ENCODE peak calls at places on chromosomes 4 and X, in nine cellular contexts. One of them, this sample, is unnamed.

GRCh38 chr4:32488690-32489089 is 1768.5 kb downstream of the PCDH7 start:
- DNase-seq in H7: no peak
- DNase-seq in GM23248: peak; percentile 3
- DNase-seq in CD8-positive, alpha-beta T cell: no peak
- DNase-seq in HAP-1: no peak
- DNase-seq in PC-9: no peak
- DNase-seq in activated CD4-positive, alpha-beta T cell treated with anti-CD3 and anti-CD28 coated beads for 24 hours: no peak
- DNase-seq in choroid plexus epithelial cell: peak; percentile 73
- DNase-seq in ACHN: no peak
- DNase-seq in this sample: no peak

GRCh38 chr4:1727117-1728031 is 6.1 kb downstream of the TACC3 start:
- DNase-seq in GM23248: peak; percentile 69
- DNase-seq in choroid plexus epithelial cell: peak; percentile 81
- DNase-seq in CD8-positive, alpha-beta T cell: no peak
- DNase-seq in ACHN: peak; percentile 89
- DNase-seq in HAP-1: no peak
- DNase-seq in H7: peak; percentile 21
- DNase-seq in activated CD4-positive, alpha-beta T cell treated with anti-CD3 and anti-CD28 coated beads for 24 hours: no peak
- DNase-seq in PC-9: peak; percentile 99
- DNase-seq in this sample: no peak

GRCh38 chr4:170386511-170386910 is 296.8 kb upstream of the AADAT start:
- DNase-seq in PC-9: no peak
- DNase-seq in activated CD4-positive, alpha-beta T cell treated with anti-CD3 and anti-CD28 coated beads for 24 hours: no peak
- DNase-seq in choroid plexus epithelial cell: no peak
- DNase-seq in CD8-positive, alpha-beta T cell: no peak
- DNase-seq in HAP-1: no peak
- DNase-seq in ACHN: no peak
- DNase-seq in H7: no peak
- DNase-seq in GM23248: peak; percentile 8
- DNase-seq in this sample: no peak

GRCh38 chr4:37427193-37427592 is 182.7 kb downstream of the NWD2 start:
- DNase-seq in CD8-positive, alpha-beta T cell: no peak
- DNase-seq in HAP-1: no peak
- DNase-seq in H7: no peak
- DNase-seq in ACHN: no peak
- DNase-seq in choroid plexus epithelial cell: no peak
- DNase-seq in GM23248: no peak
- DNase-seq in PC-9: no peak
- DNase-seq in activated CD4-positive, alpha-beta T cell treated with anti-CD3 and anti-CD28 coated beads for 24 hours: no peak
- DNase-seq in this sample: no peak

GRCh38 chr4:103400405-103400804 is 202.3 kb upstream of the CENPE start:
- DNase-seq in ACHN: no peak
- DNase-seq in GM23248: peak; percentile 3
- DNase-seq in HAP-1: no peak
- DNase-seq in choroid plexus epithelial cell: peak; percentile 14
- DNase-seq in CD8-positive, alpha-beta T cell: no peak
- DNase-seq in PC-9: no peak
- DNase-seq in activated CD4-positive, alpha-beta T cell treated with anti-CD3 and anti-CD28 coated beads for 24 hours: no peak
- DNase-seq in H7: no peak
- DNase-seq in this sample: no peak

GRCh38 chr4:17284323-17285175 is 227.3 kb downstream of the QDPR start:
- DNase-seq in ACHN: no peak
- DNase-seq in choroid plexus epithelial cell: no peak
- DNase-seq in GM23248: peak; percentile 5
- DNase-seq in activated CD4-positive, alpha-beta T cell treated with anti-CD3 and anti-CD28 coated beads for 24 hours: no peak
- DNase-seq in PC-9: no peak
- DNase-seq in CD8-positive, alpha-beta T cell: no peak
- DNase-seq in HAP-1: no peak
- DNase-seq in H7: no peak
- DNase-seq in this sample: no peak

GRCh38 chr4:117455088-117455487 is 369.7 kb upstream of the TRAM1L1 start:
- DNase-seq in choroid plexus epithelial cell: no peak
- DNase-seq in PC-9: no peak
- DNase-seq in activated CD4-positive, alpha-beta T cell treated with anti-CD3 and anti-CD28 coated beads for 24 hours: no peak
- DNase-seq in HAP-1: no peak
- DNase-seq in CD8-positive, alpha-beta T cell: no peak
- DNase-seq in GM23248: no peak
- DNase-seq in H7: no peak
- DNase-seq in ACHN: no peak
- DNase-seq in this sample: no peak

GRCh38 chrX:10591363-10592036 is 28.9 kb downstream of the MID1 start:
- DNase-seq in CD8-positive, alpha-beta T cell: no peak
- DNase-seq in activated CD4-positive, alpha-beta T cell treated with anti-CD3 and anti-CD28 coated beads for 24 hours: no peak
- DNase-seq in PC-9: no peak
- DNase-seq in ACHN: no peak
- DNase-seq in H7: peak; percentile 41
- DNase-seq in GM23248: peak; percentile 17
- DNase-seq in HAP-1: no peak
- DNase-seq in choroid plexus epithelial cell: no peak
- DNase-seq in this sample: no peak

GRCh38 chrX:150234126-150234525 is 129.0 kb upstream of the MAMLD1 start:
- DNase-seq in CD8-positive, alpha-beta T cell: no peak
- DNase-seq in HAP-1: no peak
- DNase-seq in ACHN: no peak
- DNase-seq in PC-9: no peak
- DNase-seq in choroid plexus epithelial cell: peak; percentile 34
- DNase-seq in activated CD4-positive, alpha-beta T cell treated with anti-CD3 and anti-CD28 coated beads for 24 hours: no peak
- DNase-seq in H7: no peak
- DNase-seq in GM23248: no peak
- DNase-seq in this sample: no peak

GRCh38 chrX:44975666-44976263 is 102.8 kb downstream of the KDM6A start:
- DNase-seq in GM23248: peak; percentile 19
- DNase-seq in PC-9: no peak
- DNase-seq in choroid plexus epithelial cell: no peak
- DNase-seq in HAP-1: no peak
- DNase-seq in H7: no peak
- DNase-seq in CD8-positive, alpha-beta T cell: no peak
- DNase-seq in ACHN: no peak
- DNase-seq in activated CD4-positive, alpha-beta T cell treated with anti-CD3 and anti-CD28 coated beads for 24 hours: no peak
- DNase-seq in this sample: no peak

GRCh38 chr4:1242506-1243450 is 6.2 kb downstream of the CTBP1 start:
- DNase-seq in activated CD4-positive, alpha-beta T cell treated with anti-CD3 and anti-CD28 coated beads for 24 hours: no peak
- DNase-seq in H7: peak; percentile 58
- DNase-seq in CD8-positive, alpha-beta T cell: no peak
- DNase-seq in ACHN: no peak
- DNase-seq in HAP-1: no peak
- DNase-seq in GM23248: no peak
- DNase-seq in PC-9: no peak
- DNase-seq in choroid plexus epithelial cell: no peak
- DNase-seq in this sample: no peak

GRCh38 chrX:119853449-119853848 is 686 bp upstream of the UPF3B start:
- DNase-seq in PC-9: no peak
- DNase-seq in HAP-1: no peak
- DNase-seq in GM23248: peak; percentile 34
- DNase-seq in H7: no peak
- DNase-seq in ACHN: peak; percentile 11
- DNase-seq in choroid plexus epithelial cell: peak; percentile 6
- DNase-seq in CD8-positive, alpha-beta T cell: no peak
- DNase-seq in activated CD4-positive, alpha-beta T cell treated with anti-CD3 and anti-CD28 coated beads for 24 hours: no peak
- DNase-seq in this sample: no peak

GRCh38 chrX:154351183-154352011 is 23.0 kb downstream of the FLNA start:
- DNase-seq in choroid plexus epithelial cell: no peak
- DNase-seq in activated CD4-positive, alpha-beta T cell treated with anti-CD3 and anti-CD28 coated beads for 24 hours: no peak
- DNase-seq in PC-9: no peak
- DNase-seq in ACHN: no peak
- DNase-seq in HAP-1: no peak
- DNase-seq in GM23248: no peak
- DNase-seq in H7: peak; percentile 52
- DNase-seq in CD8-positive, alpha-beta T cell: peak; percentile 34
- DNase-seq in this sample: no peak

GRCh38 chr4:163556650-163557391 is 62.3 kb downstream of the TMA16 start:
- DNase-seq in activated CD4-positive, alpha-beta T cell treated with anti-CD3 and anti-CD28 coated beads for 24 hours: no peak
- DNase-seq in choroid plexus epithelial cell: no peak
- DNase-seq in HAP-1: no peak
- DNase-seq in CD8-positive, alpha-beta T cell: no peak
- DNase-seq in H7: no peak
- DNase-seq in GM23248: no peak
- DNase-seq in PC-9: no peak
- DNase-seq in ACHN: no peak
- DNase-seq in this sample: no peak

GRCh38 chrX:132086717-132087116 is 41.1 kb downstream of the FRMD7 start:
- DNase-seq in activated CD4-positive, alpha-beta T cell treated with anti-CD3 and anti-CD28 coated beads for 24 hours: no peak
- DNase-seq in H7: no peak
- DNase-seq in PC-9: peak; percentile 62
- DNase-seq in choroid plexus epithelial cell: peak; percentile 13
- DNase-seq in HAP-1: no peak
- DNase-seq in ACHN: no peak
- DNase-seq in CD8-positive, alpha-beta T cell: no peak
- DNase-seq in GM23248: peak; percentile 20
- DNase-seq in this sample: no peak

GRCh38 chrX:63764946-63765345 is 20.1 kb downstream of the ARHGEF9 start:
- DNase-seq in choroid plexus epithelial cell: peak; percentile 9
- DNase-seq in CD8-positive, alpha-beta T cell: no peak
- DNase-seq in HAP-1: no peak
- DNase-seq in PC-9: peak; percentile 62
- DNase-seq in H7: no peak
- DNase-seq in GM23248: peak; percentile 54
- DNase-seq in activated CD4-positive, alpha-beta T cell treated with anti-CD3 and anti-CD28 coated beads for 24 hours: no peak
- DNase-seq in ACHN: no peak
- DNase-seq in this sample: no peak

GRCh38 chr4:11111876-11112275 is 316.8 kb downstream of the HS3ST1 start:
- DNase-seq in choroid plexus epithelial cell: no peak
- DNase-seq in ACHN: no peak
- DNase-seq in HAP-1: no peak
- DNase-seq in GM23248: no peak
- DNase-seq in PC-9: no peak
- DNase-seq in activated CD4-positive, alpha-beta T cell treated with anti-CD3 and anti-CD28 coated beads for 24 hours: no peak
- DNase-seq in CD8-positive, alpha-beta T cell: no peak
- DNase-seq in H7: no peak
- DNase-seq in this sample: no peak

GRCh38 chrX:68699960-68700746 is 52.7 kb downstream of the STARD8 start:
- DNase-seq in PC-9: no peak
- DNase-seq in CD8-positive, alpha-beta T cell: no peak
- DNase-seq in HAP-1: no peak
- DNase-seq in GM23248: peak; percentile 81
- DNase-seq in ACHN: peak; percentile 56
- DNase-seq in H7: no peak
- DNase-seq in choroid plexus epithelial cell: no peak
- DNase-seq in activated CD4-positive, alpha-beta T cell treated with anti-CD3 and anti-CD28 coated beads for 24 hours: no peak
- DNase-seq in this sample: no peak

GRCh38 chr4:119589165-119589564 is 39.4 kb downstream of the PDE5A start:
- DNase-seq in PC-9: no peak
- DNase-seq in HAP-1: no peak
- DNase-seq in choroid plexus epithelial cell: peak; percentile 60
- DNase-seq in GM23248: no peak
- DNase-seq in activated CD4-positive, alpha-beta T cell treated with anti-CD3 and anti-CD28 coated beads for 24 hours: no peak
- DNase-seq in ACHN: no peak
- DNase-seq in H7: no peak
- DNase-seq in CD8-positive, alpha-beta T cell: no peak
- DNase-seq in this sample: no peak

GRCh38 chr4:2822461-2823300 is 21.0 kb upstream of the ADD1 start:
- DNase-seq in PC-9: no peak
- DNase-seq in CD8-positive, alpha-beta T cell: no peak
- DNase-seq in choroid plexus epithelial cell: no peak
- DNase-seq in ACHN: no peak
- DNase-seq in H7: no peak
- DNase-seq in HAP-1: no peak
- DNase-seq in GM23248: no peak
- DNase-seq in activated CD4-positive, alpha-beta T cell treated with anti-CD3 and anti-CD28 coated beads for 24 hours: no peak
- DNase-seq in this sample: no peak

GRCh38 chr4:70746179-70746839 is 24.5 kb downstream of the RUFY3 start:
- DNase-seq in HAP-1: no peak
- DNase-seq in ACHN: no peak
- DNase-seq in GM23248: peak; percentile 64
- DNase-seq in choroid plexus epithelial cell: peak; percentile 88
- DNase-seq in CD8-positive, alpha-beta T cell: no peak
- DNase-seq in PC-9: no peak
- DNase-seq in H7: no peak
- DNase-seq in activated CD4-positive, alpha-beta T cell treated with anti-CD3 and anti-CD28 coated beads for 24 hours: no peak
- DNase-seq in this sample: no peak

GRCh38 chr4:158042591-158043030 is 130.2 kb downstream of the GASK1B start:
- DNase-seq in choroid plexus epithelial cell: peak; percentile 71
- DNase-seq in H7: no peak
- DNase-seq in HAP-1: no peak
- DNase-seq in GM23248: peak; percentile 68
- DNase-seq in PC-9: no peak
- DNase-seq in ACHN: no peak
- DNase-seq in activated CD4-positive, alpha-beta T cell treated with anti-CD3 and anti-CD28 coated beads for 24 hours: no peak
- DNase-seq in CD8-positive, alpha-beta T cell: no peak
- DNase-seq in this sample: no peak

GRCh38 chrX:19272452-19272851 is 71.3 kb upstream of the PDHA1 start:
- DNase-seq in H7: no peak
- DNase-seq in choroid plexus epithelial cell: peak; percentile 23
- DNase-seq in ACHN: peak; percentile 1
- DNase-seq in CD8-positive, alpha-beta T cell: no peak
- DNase-seq in GM23248: peak; percentile 6
- DNase-seq in HAP-1: no peak
- DNase-seq in activated CD4-positive, alpha-beta T cell treated with anti-CD3 and anti-CD28 coated beads for 24 hours: no peak
- DNase-seq in PC-9: no peak
- DNase-seq in this sample: no peak

GRCh38 chr4:43331226-43332078 is 438.9 kb downstream of the GRXCR1 start:
- DNase-seq in PC-9: no peak
- DNase-seq in HAP-1: no peak
- DNase-seq in H7: no peak
- DNase-seq in ACHN: peak; percentile 36
- DNase-seq in CD8-positive, alpha-beta T cell: no peak
- DNase-seq in GM23248: peak; percentile 89
- DNase-seq in activated CD4-positive, alpha-beta T cell treated with anti-CD3 and anti-CD28 coated beads for 24 hours: no peak
- DNase-seq in choroid plexus epithelial cell: peak; percentile 30
- DNase-seq in this sample: no peak

GRCh38 chrX:110168585-110168984 is 149.3 kb downstream of the AMMECR1 start:
- DNase-seq in activated CD4-positive, alpha-beta T cell treated with anti-CD3 and anti-CD28 coated beads for 24 hours: no peak
- DNase-seq in CD8-positive, alpha-beta T cell: no peak
- DNase-seq in GM23248: peak; percentile 84
- DNase-seq in choroid plexus epithelial cell: peak; percentile 80
- DNase-seq in H7: no peak
- DNase-seq in ACHN: no peak
- DNase-seq in PC-9: no peak
- DNase-seq in HAP-1: no peak
- DNase-seq in this sample: no peak

GRCh38 chrX:153924149-153924861 is 1.8 kb downstream of the ARHGAP4 start:
- DNase-seq in HAP-1: peak; percentile 66
- DNase-seq in CD8-positive, alpha-beta T cell: no peak
- DNase-seq in activated CD4-positive, alpha-beta T cell treated with anti-CD3 and anti-CD28 coated beads for 24 hours: no peak
- DNase-seq in PC-9: no peak
- DNase-seq in choroid plexus epithelial cell: peak; percentile 45
- DNase-seq in GM23248: peak; percentile 60
- DNase-seq in ACHN: peak; percentile 26
- DNase-seq in H7: no peak
- DNase-seq in this sample: peak; percentile 42

GRCh38 chr4:10008208-10009005 is 12.9 kb downstream of the SLC2A9 start:
- DNase-seq in HAP-1: no peak
- DNase-seq in GM23248: peak; percentile 36
- DNase-seq in H7: no peak
- DNase-seq in PC-9: peak; percentile 86
- DNase-seq in CD8-positive, alpha-beta T cell: no peak
- DNase-seq in choroid plexus epithelial cell: no peak
- DNase-seq in ACHN: no peak
- DNase-seq in activated CD4-positive, alpha-beta T cell treated with anti-CD3 and anti-CD28 coated beads for 24 hours: no peak
- DNase-seq in this sample: no peak

GRCh38 chrX:115266300-115266699 is 23.2 kb upstream of the LUZP4 start:
- DNase-seq in ACHN: no peak
- DNase-seq in PC-9: no peak
- DNase-seq in CD8-positive, alpha-beta T cell: no peak
- DNase-seq in H7: no peak
- DNase-seq in HAP-1: no peak
- DNase-seq in GM23248: peak; percentile 29
- DNase-seq in activated CD4-positive, alpha-beta T cell treated with anti-CD3 and anti-CD28 coated beads for 24 hours: no peak
- DNase-seq in choroid plexus epithelial cell: no peak
- DNase-seq in this sample: no peak

GRCh38 chrX:134374294-134374693 is 85.7 kb upstream of the HPRT1 start:
- DNase-seq in ACHN: peak; percentile 25
- DNase-seq in HAP-1: no peak
- DNase-seq in CD8-positive, alpha-beta T cell: no peak
- DNase-seq in GM23248: peak; percentile 33
- DNase-seq in H7: no peak
- DNase-seq in PC-9: no peak
- DNase-seq in activated CD4-positive, alpha-beta T cell treated with anti-CD3 and anti-CD28 coated beads for 24 hours: no peak
- DNase-seq in choroid plexus epithelial cell: peak; percentile 16
- DNase-seq in this sample: peak; percentile 8

GRCh38 chr4:15291133-15291532 is 136.7 kb upstream of the C1QTNF7 start:
- DNase-seq in activated CD4-positive, alpha-beta T cell treated with anti-CD3 and anti-CD28 coated beads for 24 hours: no peak
- DNase-seq in H7: no peak
- DNase-seq in GM23248: peak; percentile 11
- DNase-seq in HAP-1: no peak
- DNase-seq in PC-9: no peak
- DNase-seq in ACHN: no peak
- DNase-seq in choroid plexus epithelial cell: peak; percentile 45
- DNase-seq in CD8-positive, alpha-beta T cell: no peak
- DNase-seq in this sample: no peak

This sample was measured in naive thymus-derived CD4-positive, alpha-beta T cell.